ENCODE peak calls at places on chromosomes 12 and 14, in six cellular contexts. L is GM12878, G is K562, D is SK-N-SH, A is HL-60, M is HepG2. X is an unnamed sample.

GRCh38 chr14:93337143-93337753 is 4.4 kb upstream of the BTBD7 start:
- DNase-seq in L (no peak), M (no peak), G (no peak), A (no peak), D (no peak), X (no peak)

GRCh38 chr12:26746315-26746714 is 86.7 kb downstream of the ITPR2 start:
- DNase-seq in D (no peak), G (no peak), L (no peak), A (no peak), M (no peak), X (no peak)

GRCh38 chr12:11621797-11622423 is 27.6 kb upstream of the ETV6 start:
- DNase-seq in L (no peak), A (peak), G (no peak), M (peak), D (no peak), X (no peak)

GRCh38 chr12:1870086-1870485 is 48.4 kb downstream of the CACNA2D4 start:
- DNase-seq in G (no peak), D (no peak), M (no peak), L (no peak), A (no peak), X (no peak)

GRCh38 chr12:976644-977043 is 14.4 kb upstream of the ERC1 start:
- DNase-seq in A (no peak), D (no peak), G (no peak), L (no peak), M (no peak), X (no peak)

GRCh38 chr14:23929131-23929530 is 24.4 kb upstream of the DHRS4 start:
- DNase-seq in D (no peak), G (no peak), L (no peak), M (no peak), A (no peak), X (no peak)

GRCh38 chr14:85917631-85918030 is 387.7 kb downstream of the FLRT2 start:
- DNase-seq in D (no peak), A (no peak), M (no peak), G (no peak), L (no peak), X (no peak)

GRCh38 chr14:49408187-49408963 is 177.8 kb downstream of the RPS29 start:
- DNase-seq in A (no peak), G (no peak), L (no peak), M (no peak), D (no peak), X (no peak)

GRCh38 chr12:128076188-128076587 is 190.8 kb upstream of the TMEM132C start:
- DNase-seq in D (no peak), G (no peak), L (no peak), A (no peak), M (no peak), X (no peak)

GRCh38 chr14:96098309-96098998 is 59.3 kb downstream of the C14orf132 start:
- DNase-seq in D (peak), M (peak), A (peak), G (peak), L (peak), X (peak)

GRCh38 chr14:73402579-73402978 is 55.8 kb downstream of the NUMB start:
- DNase-seq in G (no peak), L (peak), A (no peak), M (no peak), D (no peak), X (no peak)

GRCh38 chr14:67636361-67636919 is 16.7 kb downstream of the ARG2 start:
- DNase-seq in A (no peak), D (no peak), L (peak), G (peak), M (no peak), X (no peak)

GRCh38 chr12:45975506-45975905 is 14.9 kb downstream of the SCAF11 start:
- DNase-seq in A (no peak), L (no peak), G (no peak), D (no peak), M (no peak), X (no peak)

GRCh38 chr12:93020225-93020997 is 91.3 kb upstream of the EEA1 start:
- DNase-seq in G (peak), L (no peak), D (no peak), A (no peak), M (peak), X (no peak)

GRCh38 chr12:87768884-87769283 is 260.3 kb downstream of the C12orf50 start:
- DNase-seq in D (no peak), M (no peak), G (no peak), L (no peak), A (no peak), X (no peak)

GRCh38 chr14:73758392-73759182 is 44.4 kb upstream of the PNMA1 start:
- DNase-seq in M (peak), L (no peak), A (peak), G (peak), D (peak), X (no peak)

GRCh38 chr12:105462841-105463240 is 132.3 kb downstream of the C12orf75 start:
- DNase-seq in G (no peak), M (no peak), D (no peak), L (no peak), A (no peak), X (no peak)

GRCh38 chr12:96020314-96021003 is 14.9 kb downstream of the LTA4H start:
- DNase-seq in M (no peak), A (no peak), L (peak), D (no peak), G (no peak), X (no peak)

GRCh38 chr14:21528381-21529348 is 2.5 kb upstream of the SALL2 start:
- DNase-seq in M (peak), A (no peak), L (no peak), G (peak), D (no peak), X (no peak)

GRCh38 chr12:102197789-102198188 is at the start of gene PMCH:
- DNase-seq in A (no peak), G (no peak), L (peak), D (no peak), M (no peak), X (no peak)

GRCh38 chr14:53528114-53528513 is 375.0 kb upstream of the DDHD1 start:
- DNase-seq in D (no peak), A (no peak), G (no peak), M (no peak), L (no peak), X (no peak)

GRCh38 chr12:66279127-66279712 is 23.1 kb upstream of the HELB start:
- DNase-seq in M (peak), G (peak), L (no peak), D (peak), A (peak), X (no peak)

GRCh38 chr12:120249875-120250795 is 15.4 kb downstream of the PXN start:
- DNase-seq in A (peak), M (no peak), L (no peak), G (no peak), D (no peak), X (no peak)

GRCh38 chr12:43578782-43579181 is 26.8 kb upstream of the ADAMTS20 start:
- DNase-seq in M (no peak), A (no peak), D (no peak), G (no peak), L (no peak), X (no peak)

GRCh38 chr14:91415794-91416743 is 1.6 kb downstream of the CCDC88C start:
- DNase-seq in G (no peak), D (no peak), L (peak), M (no peak), A (peak), X (no peak)

GRCh38 chr14:104604461-104605449 is at the start of gene TMEM179:
- DNase-seq in D (peak), M (peak), L (no peak), A (no peak), G (peak), X (peak)

GRCh38 chr14:20609215-20610001 is 18.2 kb upstream of the RNASE12 start:
- DNase-seq in A (peak), M (peak), L (peak), D (peak), G (peak), X (no peak)

GRCh38 chr12:111387747-111388365 is 17.9 kb upstream of the SH2B3 start:
- DNase-seq in G (no peak), M (no peak), A (no peak), L (no peak), D (no peak), X (no peak)

DNA sequence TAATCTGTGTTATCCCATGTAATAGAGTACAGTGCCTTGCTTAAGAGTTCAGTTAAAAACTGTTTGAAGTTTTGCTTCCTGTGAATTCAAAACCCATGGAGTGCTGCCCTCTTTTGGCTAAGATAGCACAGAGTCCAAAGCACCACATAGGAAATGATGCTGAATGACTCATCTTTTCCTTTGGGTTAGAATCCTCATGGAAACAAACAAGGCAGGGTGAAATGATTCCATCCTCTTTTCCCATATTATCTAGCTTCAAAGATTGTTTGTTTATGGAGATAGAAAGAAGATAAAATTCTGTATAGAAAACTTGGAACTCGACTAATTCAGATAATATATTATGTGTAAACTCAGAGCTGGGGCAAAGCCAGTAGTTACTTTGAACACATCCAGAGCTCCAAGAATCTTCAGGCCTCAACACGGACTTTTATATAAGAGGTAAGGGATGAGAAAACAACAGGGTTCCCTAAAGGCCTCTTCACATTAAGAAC is 87.4 kb downstream of the OTOGL start:
- DNase-seq in L (peak), D (peak), G (peak), M (peak), A (peak), X (no peak)
- TF ChIP-seq GABPA in L (no peak), D (peak), G (peak), M (peak), A (no peak), X (no peak)

DNA sequence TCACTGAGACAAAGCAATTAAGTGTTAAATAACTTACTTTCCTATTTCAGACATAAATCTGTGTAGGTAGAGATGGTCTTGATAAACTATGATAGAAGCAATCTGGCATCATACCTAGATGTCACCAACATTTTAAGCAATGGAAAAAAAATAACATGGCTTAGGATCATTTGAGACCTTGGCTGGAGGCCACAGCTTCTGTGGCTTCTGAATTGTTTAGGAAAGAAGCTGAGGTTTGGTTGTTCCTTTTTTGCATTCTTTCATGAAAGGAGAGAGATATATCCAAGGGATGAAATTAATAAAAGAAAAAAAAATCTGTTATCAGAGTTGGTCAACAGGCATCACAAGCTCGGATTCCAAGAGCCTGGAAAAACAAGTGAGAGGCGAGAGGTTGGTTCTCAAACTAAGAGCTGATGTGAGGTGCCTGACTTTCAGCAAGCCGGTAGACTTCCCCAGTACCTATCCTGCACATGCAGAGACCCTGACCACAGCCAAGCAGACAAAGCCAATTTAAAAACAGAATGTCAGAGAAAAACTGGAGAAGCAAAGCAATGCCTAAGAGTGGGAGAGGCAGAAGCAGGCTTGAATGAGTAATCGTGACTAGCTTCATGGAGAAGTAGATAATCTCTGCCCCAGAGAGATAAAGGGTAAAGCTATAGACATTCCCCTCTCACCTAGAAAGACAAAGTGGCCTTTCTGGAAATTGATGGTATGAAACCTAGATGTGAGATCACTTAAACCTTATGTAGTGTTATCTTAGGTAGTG is 43.4 kb upstream of the ST8SIA1 start:
- DNase-seq in D (no peak), L (no peak), A (no peak), M (no peak), G (no peak), X (no peak)
- TF ChIP-seq GABPA in D (no peak), L (no peak), A (no peak), M (no peak), G (no peak), X (no peak)

GRCh38 chr14:99673328-99674063 is 10.6 kb upstream of the CYP46A1 start:
- DNase-seq in G (no peak), M (no peak), L (no peak), A (no peak), D (no peak), X (no peak)
- TF ChIP-seq GABPA in G (no peak), M (no peak), L (no peak), A (no peak), D (no peak), X (no peak)

DNA sequence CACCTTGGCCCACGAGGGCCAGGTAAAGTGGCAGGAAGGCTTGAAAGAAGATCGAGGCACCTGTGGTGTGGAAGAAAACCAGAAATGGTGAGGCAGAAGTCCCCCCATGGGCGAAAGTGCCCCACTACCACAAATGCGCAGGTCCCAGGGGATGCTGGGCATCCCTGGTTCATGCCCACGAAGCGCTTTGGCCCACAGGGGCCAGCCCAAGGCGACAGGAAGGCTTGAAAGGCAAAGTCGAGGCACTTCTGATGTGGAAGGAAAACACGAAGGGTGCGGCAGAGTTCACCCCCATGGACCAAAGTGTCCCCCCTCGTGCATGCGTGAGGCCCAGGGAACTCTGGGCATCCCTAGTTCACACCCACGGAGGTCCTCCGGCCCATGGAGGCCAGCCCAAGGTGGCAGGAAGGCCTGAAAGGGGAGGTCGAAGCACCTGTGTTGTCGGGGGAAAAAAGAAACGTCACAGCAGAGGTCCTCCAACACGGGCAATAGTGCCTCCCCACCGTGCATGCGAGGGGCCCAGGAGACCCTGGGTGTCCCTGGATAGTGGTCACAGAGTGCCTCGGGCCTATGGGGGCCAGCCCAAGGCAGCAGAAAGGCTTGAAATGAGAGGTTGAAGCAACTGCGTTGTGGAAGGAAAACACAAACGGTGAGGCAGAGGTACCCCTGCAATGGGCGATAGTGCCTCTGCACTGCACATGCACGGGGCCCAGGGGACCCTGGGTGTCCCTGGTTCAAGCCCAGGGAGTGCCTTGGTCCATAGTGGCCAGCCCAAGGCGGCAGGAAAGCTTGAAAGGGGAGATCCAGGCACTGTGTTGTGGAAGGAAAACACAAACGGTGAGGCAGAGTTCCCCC is 373.9 kb downstream of the ALG10 start:
- DNase-seq in M (no peak), L (no peak), G (no peak), D (peak), A (no peak), X (peak)
- TF ChIP-seq GABPA in M (no peak), L (no peak), G (no peak), D (no peak), A (no peak), X (no peak)

DNA sequence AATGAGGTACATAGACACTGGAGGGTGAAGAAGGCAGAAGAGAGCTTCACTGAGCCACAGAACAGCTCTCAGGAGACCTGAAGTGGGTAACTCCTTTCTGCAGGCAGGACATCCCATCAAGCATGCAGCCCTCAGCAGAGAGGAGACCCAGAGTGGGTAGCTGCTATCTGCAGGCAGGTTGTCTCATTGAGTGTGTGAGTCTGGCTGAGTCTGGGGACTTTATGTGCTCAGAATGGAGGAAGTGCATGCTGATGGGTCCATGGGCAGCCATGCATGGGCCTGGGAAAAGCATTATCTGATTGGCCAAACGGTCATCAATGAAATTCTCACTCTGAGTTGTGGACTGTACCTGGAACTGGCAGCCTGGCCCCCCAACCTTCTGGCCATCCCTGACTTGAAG is 14.7 kb upstream of the HIGD1C start:
- DNase-seq in G (no peak), L (no peak), D (no peak), A (no peak), M (no peak), X (no peak)
- TF ChIP-seq GABPA in G (no peak), L (no peak), D (no peak), A (no peak), M (no peak), X (no peak)

DNA sequence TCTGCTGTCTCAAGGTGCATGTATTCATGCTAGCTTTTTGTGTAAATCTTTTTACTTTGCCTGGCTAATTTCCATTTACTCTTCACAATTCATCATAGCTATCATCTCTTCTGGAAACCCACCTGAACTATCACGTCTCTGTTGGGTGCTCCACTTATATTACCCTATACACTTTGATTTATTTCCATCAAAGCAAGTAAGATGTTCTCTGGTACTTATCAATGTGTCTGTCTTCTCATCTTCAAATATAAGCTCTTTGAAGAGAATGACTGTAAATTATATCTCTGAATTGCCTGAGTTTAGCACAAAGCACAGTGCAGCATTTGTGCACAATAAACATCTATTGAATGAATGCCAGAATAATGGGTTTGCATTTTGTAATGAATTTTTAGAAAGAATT is 1129.7 kb downstream of the LRFN5 start:
- DNase-seq in L (no peak), A (no peak), G (no peak), M (no peak), D (no peak), X (no peak)
- TF ChIP-seq GABPA in L (no peak), A (no peak), G (no peak), M (no peak), D (no peak), X (no peak)

DNA sequence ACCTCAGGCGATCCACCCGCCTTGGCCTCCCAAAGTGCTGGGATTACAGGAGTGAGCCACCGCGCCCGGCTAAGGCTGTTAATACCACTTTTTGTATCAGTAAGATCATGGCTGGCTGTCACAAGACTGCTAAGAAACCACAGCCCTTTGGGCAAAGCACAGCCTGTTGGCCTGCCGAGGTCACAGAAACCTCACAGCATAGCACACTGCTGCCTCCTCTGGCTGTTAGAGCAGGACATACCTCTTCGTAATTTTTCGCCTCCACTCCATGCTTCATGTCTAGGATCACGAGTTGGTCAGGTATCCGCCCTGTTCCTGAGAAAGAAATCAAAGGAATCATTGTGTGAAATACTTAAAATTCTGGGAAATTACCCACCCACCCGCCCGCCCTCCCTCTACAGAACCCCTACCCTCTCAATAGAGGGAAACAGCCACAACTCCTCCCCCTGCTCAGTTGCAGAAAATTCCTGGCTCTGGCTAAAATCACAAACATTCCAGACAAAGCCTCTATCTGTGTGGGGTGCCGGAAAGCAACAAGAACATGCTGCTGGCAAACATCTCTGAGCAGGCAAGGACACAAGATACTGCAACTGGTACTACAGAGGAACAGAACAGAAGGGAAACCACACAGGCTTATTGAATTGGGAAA is 20.7 kb upstream of the NEK9 start:
- DNase-seq in M (peak), L (no peak), D (no peak), A (peak), G (no peak), X (no peak)
- TF ChIP-seq GABPA in M (no peak), L (no peak), D (no peak), A (no peak), G (no peak), X (no peak)